ENCODE peak calls at places on chromosomes 16 and 17, in five cellular contexts. One of them, this sample, is unnamed. For H3K4me1, the result is how much of the 10 kb centered on the place peaks cover.

GRCh38 chr17:64406321-64407200 is 15.9 kb upstream of the PECAM1 start:
- DNase-seq in suprapubic skin: no peak
- DNase-seq in A549: no peak
- DNase-seq in right lobe of liver: no peak
- DNase-seq in IMR-90: no peak
- DNase-seq in this sample: no peak

GRCh38 chr16:83574388-83574787 is 233.4 kb upstream of the HSBP1 start:
- DNase-seq in IMR-90: peak
- DNase-seq in suprapubic skin: no peak
- DNase-seq in A549: no peak
- DNase-seq in right lobe of liver: no peak
- DNase-seq in this sample: no peak

GRCh38 chr17:43758497-43759174 is at the start of gene SOST:
- DNase-seq in IMR-90: no peak
- DNase-seq in suprapubic skin: peak
- DNase-seq in A549: no peak
- DNase-seq in right lobe of liver: no peak
- DNase-seq in this sample: no peak

GRCh38 chr17:21019976-21020575 is 22.7 kb downstream of the USP22 start:
- DNase-seq in A549: no peak
- DNase-seq in right lobe of liver: no peak
- DNase-seq in IMR-90: no peak
- DNase-seq in suprapubic skin: no peak
- DNase-seq in this sample: no peak

GRCh38 chr16:16048904-16049582 is 99.6 kb downstream of the ABCC1 start:
- DNase-seq in A549: peak
- DNase-seq in suprapubic skin: no peak
- DNase-seq in IMR-90: no peak
- DNase-seq in right lobe of liver: no peak
- DNase-seq in this sample: peak

GRCh38 chr17:77817953-77818352 is 140.6 kb upstream of the TNRC6C start:
- DNase-seq in A549: no peak
- DNase-seq in suprapubic skin: no peak
- DNase-seq in IMR-90: no peak
- DNase-seq in right lobe of liver: no peak
- DNase-seq in this sample: no peak

GRCh38 chr16:58063377-58064076 is 38.0 kb downstream of the MMP15 start:
- DNase-seq in suprapubic skin: no peak
- DNase-seq in A549: no peak
- DNase-seq in right lobe of liver: peak
- DNase-seq in IMR-90: no peak
- DNase-seq in this sample: no peak

GRCh38 chr16:49969356-49970030 is 55.5 kb upstream of the CNEP1R1 start:
- DNase-seq in suprapubic skin: no peak
- DNase-seq in IMR-90: no peak
- DNase-seq in right lobe of liver: no peak
- DNase-seq in A549: no peak
- DNase-seq in this sample: no peak

GRCh38 chr16:69179255-69180010 is 7.5 kb upstream of the SNTB2 start:
- DNase-seq in suprapubic skin: peak
- DNase-seq in right lobe of liver: no peak
- DNase-seq in A549: no peak
- DNase-seq in IMR-90: peak
- DNase-seq in this sample: peak

GRCh38 chr16:78257376-78257728 is 157.9 kb downstream of the WWOX start:
- DNase-seq in suprapubic skin: no peak
- DNase-seq in IMR-90: no peak
- DNase-seq in A549: no peak
- DNase-seq in right lobe of liver: no peak
- DNase-seq in this sample: no peak

GRCh38 chr17:68182940-68183551 is 64.8 kb upstream of the AMZ2 start:
- DNase-seq in suprapubic skin: no peak
- DNase-seq in IMR-90: no peak
- DNase-seq in A549: no peak
- DNase-seq in right lobe of liver: no peak
- DNase-seq in this sample: no peak

GRCh38 chr16:24737391-24737871 is 8.0 kb downstream of the TNRC6A start:
- DNase-seq in right lobe of liver: no peak
- DNase-seq in IMR-90: peak
- DNase-seq in A549: no peak
- DNase-seq in suprapubic skin: no peak
- DNase-seq in this sample: no peak

GRCh38 chr16:69444873-69445517 is 20.6 kb downstream of the CYB5B start:
- DNase-seq in right lobe of liver: no peak
- DNase-seq in suprapubic skin: no peak
- DNase-seq in IMR-90: peak
- DNase-seq in A549: no peak
- DNase-seq in this sample: no peak

GRCh38 chr17:83189673-83190385 is 110.4 kb downstream of the METRNL start:
- DNase-seq in A549: no peak
- DNase-seq in suprapubic skin: peak
- DNase-seq in right lobe of liver: peak
- DNase-seq in IMR-90: peak
- DNase-seq in this sample: peak

GRCh38 chr17:63611354-63611753 is 10.7 kb downstream of the TACO1 start:
- DNase-seq in right lobe of liver: no peak
- DNase-seq in A549: no peak
- DNase-seq in suprapubic skin: no peak
- DNase-seq in IMR-90: no peak
- DNase-seq in this sample: no peak

GRCh38 chr17:8843344-8843743 is 24.1 kb downstream of the PIK3R6 start:
- DNase-seq in IMR-90: no peak
- DNase-seq in A549: no peak
- DNase-seq in suprapubic skin: no peak
- DNase-seq in right lobe of liver: no peak
- DNase-seq in this sample: no peak

GRCh38 chr16:5502467-5502869 is 404.9 kb upstream of the EEF2KMT start:
- DNase-seq in right lobe of liver: no peak
- DNase-seq in IMR-90: no peak
- DNase-seq in suprapubic skin: no peak
- DNase-seq in A549: peak
- DNase-seq in this sample: no peak

GRCh38 chr17:17783121-17783824 is 53.5 kb downstream of the SREBF1 start:
- DNase-seq in suprapubic skin: no peak
- DNase-seq in right lobe of liver: peak
- DNase-seq in A549: no peak
- DNase-seq in IMR-90: no peak
- DNase-seq in this sample: peak

GRCh38 chr17:36645358-36645757 is 44.0 kb downstream of the MRM1 start:
- DNase-seq in A549: no peak
- DNase-seq in suprapubic skin: no peak
- DNase-seq in right lobe of liver: no peak
- DNase-seq in IMR-90: no peak
- DNase-seq in this sample: no peak

GRCh38 chr16:84607694-84608093 is 10.2 kb downstream of the COTL1 start:
- DNase-seq in A549: no peak
- DNase-seq in right lobe of liver: no peak
- DNase-seq in suprapubic skin: no peak
- DNase-seq in IMR-90: no peak
- DNase-seq in this sample: no peak

GRCh38 chr17:16463341-16464000 is 28.5 kb downstream of the LRRC75A start:
- DNase-seq in suprapubic skin: no peak
- DNase-seq in IMR-90: peak
- DNase-seq in right lobe of liver: no peak
- DNase-seq in A549: no peak
- DNase-seq in this sample: peak

GRCh38 chr16:49641250-49641649 is 214.7 kb downstream of the ZNF423 start:
- DNase-seq in IMR-90: no peak
- DNase-seq in suprapubic skin: no peak
- DNase-seq in right lobe of liver: no peak
- DNase-seq in A549: no peak
- DNase-seq in this sample: no peak

GRCh38 chr17:37834168-37834567 is 89.3 kb upstream of the HNF1B start:
- DNase-seq in IMR-90: no peak
- DNase-seq in right lobe of liver: no peak
- DNase-seq in A549: no peak
- DNase-seq in suprapubic skin: no peak
- DNase-seq in this sample: no peak

GRCh38 chr16:30068750-30069574 is 3.4 kb downstream of the ALDOA start:
- DNase-seq in suprapubic skin: no peak
- DNase-seq in IMR-90: no peak
- DNase-seq in right lobe of liver: no peak
- DNase-seq in A549: no peak
- DNase-seq in this sample: peak

GRCh38 chr16:57147381-57148191 is 38.3 kb downstream of the PSME3IP1 start:
- DNase-seq in right lobe of liver: no peak
- DNase-seq in A549: no peak
- DNase-seq in suprapubic skin: no peak
- DNase-seq in IMR-90: peak
- DNase-seq in this sample: peak

GRCh38 chr16:89155184-89155679 is 16.3 kb upstream of the CDH15 start:
- DNase-seq in right lobe of liver: no peak
- DNase-seq in A549: no peak
- DNase-seq in suprapubic skin: peak
- DNase-seq in IMR-90: peak
- DNase-seq in this sample: peak

GRCh38 chr16:46961373-46962353 is 11.8 kb downstream of the DNAJA2 start:
- DNase-seq in suprapubic skin: no peak
- DNase-seq in right lobe of liver: no peak
- DNase-seq in A549: no peak
- DNase-seq in IMR-90: peak
- DNase-seq in this sample: no peak

GRCh38 chr16:4900036-4900435 is 36.9 kb downstream of the PPL start:
- DNase-seq in IMR-90: no peak
- DNase-seq in right lobe of liver: no peak
- DNase-seq in A549: no peak
- DNase-seq in suprapubic skin: no peak
- DNase-seq in this sample: no peak

GRCh38 chr17:61456688-61457225 is 4.5 kb downstream of the TBX4 start:
- DNase-seq in right lobe of liver: no peak
- DNase-seq in suprapubic skin: no peak
- DNase-seq in IMR-90: no peak
- DNase-seq in A549: no peak
- DNase-seq in this sample: no peak

GRCh38 chr17:40450175-40450574 is 6.9 kb downstream of the IGFBP4 start:
- DNase-seq in A549: peak
- DNase-seq in right lobe of liver: no peak
- DNase-seq in IMR-90: peak
- DNase-seq in suprapubic skin: no peak
- DNase-seq in this sample: no peak

GRCh38 chr17:9842057-9842758 is 16.5 kb downstream of the GLP2R start:
- DNase-seq in A549: peak
- DNase-seq in IMR-90: peak
- DNase-seq in suprapubic skin: no peak
- DNase-seq in right lobe of liver: peak
- DNase-seq in this sample: no peak

GRCh38 chr17:2718150-2718938 is 6.8 kb upstream of the CLUH start:
- DNase-seq in right lobe of liver: no peak
- DNase-seq in A549: no peak
- DNase-seq in IMR-90: no peak
- DNase-seq in suprapubic skin: no peak
- DNase-seq in this sample: no peak

GRCh38 chr17:6749519-6749918 is 6.3 kb upstream of the XAF1 start:
- DNase-seq in suprapubic skin: no peak
- DNase-seq in right lobe of liver: no peak
- DNase-seq in A549: no peak
- DNase-seq in IMR-90: no peak
- DNase-seq in this sample: no peak

GRCh38 chr16:3861808-3862451 is 18.6 kb downstream of the CREBBP start:
- DNase-seq in suprapubic skin: no peak
- DNase-seq in A549: no peak
- DNase-seq in IMR-90: peak
- DNase-seq in right lobe of liver: no peak
- DNase-seq in this sample: peak
- H3K4me1 ChIP-seq in suprapubic skin: half or more
- H3K4me1 ChIP-seq in A549: under half
- H3K4me1 ChIP-seq in IMR-90: under half
- H3K4me1 ChIP-seq in right lobe of liver: under half
- H3K4me1 ChIP-seq in this sample: half or more

GRCh38 chr17:76452646-76453430 is at the start of gene UBE2O:
- DNase-seq in IMR-90: peak
- DNase-seq in suprapubic skin: peak
- DNase-seq in right lobe of liver: peak
- DNase-seq in A549: peak
- DNase-seq in this sample: peak
- TF ChIP-seq CTCF in IMR-90: peak
- TF ChIP-seq CTCF in suprapubic skin: no peak
- TF ChIP-seq CTCF in right lobe of liver: no peak
- TF ChIP-seq CTCF in A549: peak
- TF ChIP-seq CTCF in this sample: peak

GRCh38 chr17:28744104-28744801 is 442 bp downstream of the TRAF4 start:
- DNase-seq in right lobe of liver: peak
- DNase-seq in suprapubic skin: no peak
- DNase-seq in A549: peak
- DNase-seq in IMR-90: peak
- DNase-seq in this sample: no peak
- TF ChIP-seq POLR2A in right lobe of liver: no peak
- TF ChIP-seq POLR2A in suprapubic skin: no peak
- TF ChIP-seq POLR2A in A549: no peak
- TF ChIP-seq POLR2A in IMR-90: no peak
- TF ChIP-seq POLR2A in this sample: no peak

DNA sequence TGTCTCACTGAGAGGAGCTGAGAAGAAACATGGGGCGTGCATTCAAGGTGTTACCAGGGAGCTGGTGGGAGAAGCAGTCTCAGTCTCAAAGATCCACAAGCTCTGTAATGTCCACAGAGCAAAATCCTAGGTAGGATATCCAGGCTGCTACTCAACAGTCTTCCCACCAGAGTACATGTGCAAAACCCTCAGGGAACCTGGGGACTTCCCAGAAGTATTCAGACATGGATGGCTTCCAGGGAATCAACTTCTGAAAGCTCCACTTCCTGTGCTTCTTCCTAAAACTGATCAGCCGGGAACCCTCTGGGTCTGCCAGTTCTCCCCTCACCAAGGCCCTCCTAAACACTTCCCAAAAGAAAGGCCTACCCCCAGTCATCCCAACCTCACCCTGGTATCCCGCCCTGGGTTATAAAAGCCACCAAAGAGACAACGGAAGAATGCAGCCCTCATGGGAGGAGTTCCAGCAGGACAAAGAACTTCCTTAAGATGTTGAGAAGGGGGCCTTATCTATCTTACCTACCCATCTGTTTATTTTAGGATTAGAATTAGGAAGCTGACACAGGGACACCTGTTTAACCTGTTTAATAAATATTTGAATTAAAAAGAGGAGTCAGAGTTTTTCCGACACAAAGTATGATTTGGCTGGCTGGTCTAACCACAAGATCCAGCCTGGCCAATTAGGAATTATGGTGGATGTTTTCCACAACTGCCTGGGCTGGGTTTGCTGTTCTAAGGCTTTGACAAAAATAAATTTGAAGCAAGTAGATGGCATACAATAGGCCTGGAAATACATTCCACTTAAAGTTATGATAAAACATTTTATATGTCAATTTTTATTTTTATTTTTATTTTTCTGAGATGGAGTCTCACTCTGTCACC is 37.0 kb downstream of the CUEDC1 start:
- DNase-seq in right lobe of liver: no peak
- DNase-seq in IMR-90: peak
- DNase-seq in suprapubic skin: no peak
- DNase-seq in A549: no peak
- DNase-seq in this sample: no peak
- H3K4me1 ChIP-seq in right lobe of liver: under half
- H3K4me1 ChIP-seq in IMR-90: under half
- H3K4me1 ChIP-seq in suprapubic skin: half or more
- H3K4me1 ChIP-seq in A549: half or more
- H3K4me1 ChIP-seq in this sample: half or more